ENCODE peak calls at places on chromosomes 16 and 17, in four cellular contexts. C is A549, O is spleen, V is prostate gland. A is an unnamed sample.

GRCh38 chr17:57369509-57369945 is 113.2 kb downstream of the MSI2 start:
- DNase-seq in O (no peak), C (no peak), V (no peak), A (no peak)

GRCh38 chr17:16281351-16281750 is 64.3 kb downstream of the PIGL start:
- DNase-seq in V (no peak), O (no peak), C (no peak), A (no peak)

GRCh38 chr16:73036074-73036826 is 11.7 kb downstream of the ZFHX3 start:
- DNase-seq in V (no peak), C (no peak), O (no peak), A (no peak)

GRCh38 chr16:88529596-88529995 is 40.6 kb upstream of the ZC3H18 start:
- DNase-seq in O (no peak), V (no peak), C (no peak), A (no peak)

GRCh38 chr17:83057397-83057761 is 22.0 kb upstream of the METRNL start:
- DNase-seq in O (no peak), V (no peak), C (no peak), A (peak; percentile 36)

GRCh38 chr16:51636913-51637743 is 486.1 kb upstream of the SALL1 start:
- DNase-seq in O (no peak), C (no peak), V (no peak), A (no peak)

GRCh38 chr16:86494565-86495356 is 15.6 kb upstream of the FOXF1 start:
- DNase-seq in O (peak; percentile 44), V (no peak), C (no peak), A (no peak)

GRCh38 chr17:43645765-43646481 is 15.8 kb downstream of the MEOX1 start:
- DNase-seq in V (no peak), C (no peak), O (peak; percentile 88), A (peak; percentile 67)

GRCh38 chr17:57873261-57874057 is 23.6 kb upstream of the MRPS23 start:
- DNase-seq in C (no peak), O (no peak), V (no peak), A (no peak)

GRCh38 chr17:56319531-56319930 is 166.3 kb downstream of the ANKFN1 start:
- DNase-seq in V (peak; percentile 10), O (no peak), C (peak; percentile 41), A (no peak)

GRCh38 chr17:53032861-53033271 is 789.9 kb upstream of the KIF2B start:
- DNase-seq in V (no peak), O (no peak), C (no peak), A (no peak)

GRCh38 chr17:7436556-7437368 is 1.5 kb downstream of the TMEM102 start:
- DNase-seq in O (peak; percentile 97), C (peak; percentile 87), V (peak; percentile 79), A (peak; percentile 89)

GRCh38 chr17:49971848-49972485 is 3.0 kb downstream of the DLX4 start:
- DNase-seq in O (no peak), V (no peak), C (no peak), A (no peak)

GRCh38 chr17:31679667-31680066 is 179.4 kb downstream of the COPRS start:
- DNase-seq in V (no peak), C (no peak), O (no peak), A (no peak)

GRCh38 chr17:41633498-41634197 is 9.3 kb upstream of the KRT17 start:
- DNase-seq in C (no peak), V (no peak), O (no peak), A (no peak)

GRCh38 chr17:2688351-2689342 is 22.9 kb downstream of the CLUH start:
- DNase-seq in V (no peak), O (peak; percentile 71), C (no peak), A (peak; percentile 53)

GRCh38 chr16:56192971-56193936 is 2.0 kb downstream of the GNAO1 start:
- DNase-seq in O (no peak), V (no peak), C (no peak), A (no peak)

GRCh38 chr17:74051348-74051747 is 152.1 kb upstream of the RPL38 start:
- DNase-seq in V (no peak), C (no peak), O (no peak), A (no peak)

GRCh38 chr16:28537964-28538732 is 626 bp downstream of the NUPR1 start:
- DNase-seq in C (no peak), V (no peak), O (no peak), A (no peak)

GRCh38 chr16:49505556-49505955 is 132.0 kb downstream of the C16orf78 start:
- DNase-seq in C (no peak), O (peak; percentile 46), V (no peak), A (peak; percentile 32)

GRCh38 chr17:47720754-47721533 is 12.1 kb upstream of the TBX21 start:
- DNase-seq in C (no peak), V (peak; percentile 14), O (peak; percentile 74), A (no peak)

GRCh38 chr17:1906622-1907021 is 76.8 kb downstream of the RPA1 start:
- DNase-seq in O (no peak), V (no peak), C (no peak), A (no peak)

GRCh38 chr16:86520317-86521210 is 10.2 kb downstream of the FOXF1 start:
- DNase-seq in O (peak; percentile 50), V (no peak), C (no peak), A (no peak)

GRCh38 chr17:2402517-2402916 is 1.7 kb upstream of the MNT start:
- DNase-seq in C (no peak), O (peak; percentile 81), V (no peak), A (peak; percentile 47)

GRCh38 chr17:59490259-59490658 is 75.2 kb upstream of the DHX40 start:
- DNase-seq in V (no peak), O (no peak), C (no peak), A (no peak)
- H3K27ac ChIP-seq in V (no peak overlapping the region), O (no peak overlapping the region), C (no peak overlapping the region), A (no peak overlapping the region)

GRCh38 chr17:39754958-39755549 is 17.3 kb downstream of the GRB7 start:
- DNase-seq in V (no peak), C (no peak), O (peak; percentile 83), A (no peak)

GRCh38 chr17:39753514-39754160 is 15.9 kb downstream of the GRB7 start:
- DNase-seq in V (peak; percentile 27), C (no peak), O (peak; percentile 95), A (peak; percentile 78)

GRCh38 chr17:39752241-39752831 is 14.6 kb downstream of the GRB7 start:
- DNase-seq in O (peak; percentile 69), C (no peak), V (no peak), A (peak; percentile 44)

GRCh38 chr17:39755550-39756375 is 18.0 kb downstream of the GRB7 start:
- DNase-seq in O (peak; percentile 87), C (no peak), V (no peak), A (peak; percentile 83)

DNA sequence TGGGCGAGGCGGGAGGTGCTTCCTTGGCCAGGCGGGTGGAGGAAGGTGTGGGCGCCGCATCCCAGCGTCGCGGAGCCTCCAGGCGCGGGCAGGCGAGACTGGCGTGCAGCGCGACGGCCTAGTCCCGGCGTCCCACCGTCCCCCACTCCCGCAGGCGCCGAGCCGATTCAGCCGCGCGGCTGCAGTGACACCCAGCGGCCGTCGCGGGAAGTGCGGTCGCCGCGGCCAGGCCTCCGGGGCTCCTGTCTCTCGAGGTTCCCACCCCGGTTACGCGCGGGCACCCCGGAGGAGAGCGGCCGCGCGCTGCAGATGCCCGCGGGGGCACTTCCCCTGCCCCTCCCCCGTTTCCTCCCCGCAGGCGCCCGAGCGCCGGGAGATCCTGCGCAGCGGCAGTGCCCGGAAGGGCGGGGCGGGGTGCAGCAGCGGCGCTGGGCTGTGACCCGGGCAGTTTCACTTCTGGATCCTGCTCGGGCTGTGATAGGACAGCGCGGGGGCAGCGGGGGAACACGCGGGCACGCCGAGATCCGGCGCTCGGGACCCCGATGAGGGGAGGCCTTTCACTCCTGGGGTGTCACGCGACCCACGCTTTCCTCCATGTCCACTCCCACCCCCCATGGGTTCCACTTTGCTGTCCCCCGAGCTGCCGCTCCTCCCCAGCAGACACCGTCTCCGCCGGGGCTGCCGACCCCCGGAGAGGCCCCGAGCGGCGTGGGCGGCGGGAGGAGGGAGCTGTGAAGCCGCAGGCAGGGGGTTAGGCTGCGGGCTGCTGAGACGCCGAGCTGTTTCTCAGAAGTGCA is 16.6 kb downstream of the GRB7 start:
- DNase-seq in O (peak; percentile 100), V (peak; percentile 81), C (peak; percentile 95), A (peak; percentile 97)
- TF ChIP-seq POLR2A in O (peak; percentile 3), V (peak; percentile 74), C (peak; percentile 68), A (peak; percentile 80)

DNA sequence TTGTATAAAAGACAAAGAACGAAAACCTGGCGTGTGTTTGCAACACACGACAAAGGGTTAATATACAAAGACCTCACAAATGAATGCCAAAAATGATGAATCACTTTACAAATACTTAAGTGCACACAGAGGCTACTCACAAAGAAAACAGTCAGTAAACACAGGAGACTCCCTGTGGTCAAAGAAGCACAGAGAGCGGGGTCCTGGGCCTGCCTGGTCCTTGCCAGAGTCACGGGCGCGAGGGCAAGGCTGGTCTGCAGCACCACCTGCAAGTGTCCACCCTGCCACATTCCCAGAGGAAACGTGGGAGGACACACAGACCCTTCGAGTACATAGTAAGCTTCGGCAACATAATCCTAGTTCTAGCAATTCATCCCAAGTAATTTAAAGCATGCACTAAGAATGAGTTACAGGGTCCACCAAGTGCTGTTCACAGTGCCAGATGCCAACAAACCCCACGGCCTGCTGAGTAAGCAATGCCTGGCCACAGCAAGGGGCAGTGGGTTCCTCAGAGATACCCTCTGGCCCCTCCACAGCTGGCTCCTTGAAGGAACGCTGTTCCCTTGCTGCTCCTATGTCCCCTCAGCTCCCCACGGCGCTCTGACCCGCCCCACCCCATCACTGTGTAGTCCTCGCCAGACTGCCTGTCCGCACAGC is 24.6 kb upstream of the FAAP100 start:
- DNase-seq in C (peak; percentile 99), V (no peak), O (no peak), A (no peak)
- TF ChIP-seq CTCF in C (peak; percentile 13), V (no peak), O (no peak), A (no peak)

GRCh38 chr16:23682181-23682580 is 3.5 kb downstream of the PLK1 start:
- DNase-seq in V (no peak), C (no peak), O (no peak), A (no peak)

GRCh38 chr16:23678430-23679273 is at the start of gene PLK1:
- DNase-seq in V (peak; percentile 68), C (peak; percentile 96), O (peak; percentile 92), A (peak; percentile 89)

GRCh38 chr16:23679274-23679985 is 741 bp downstream of the PLK1 start:
- DNase-seq in V (no peak), O (peak; percentile 80), C (peak; percentile 80), A (peak; percentile 51)

GRCh38 chr16:23676924-23677480 is 1.7 kb upstream of the PLK1 start:
- DNase-seq in O (no peak), V (no peak), C (no peak), A (no peak)

DNA sequence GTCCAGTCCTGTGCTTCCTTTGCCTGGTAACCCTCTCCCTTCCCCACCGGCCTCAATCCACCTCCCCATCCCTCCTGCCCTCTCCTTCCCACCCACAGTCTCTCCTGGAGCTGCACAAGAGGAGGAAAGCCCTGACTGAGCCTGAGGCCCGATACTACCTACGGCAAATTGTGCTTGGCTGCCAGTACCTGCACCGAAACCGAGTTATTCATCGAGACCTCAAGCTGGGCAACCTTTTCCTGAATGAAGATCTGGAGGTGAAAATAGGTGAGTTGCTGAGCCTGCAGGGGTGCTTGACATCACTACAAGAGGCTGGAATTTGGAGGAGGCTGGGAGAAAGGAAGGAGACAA is 1.3 kb downstream of the PLK1 start:
- DNase-seq in O (no peak), C (no peak), V (no peak), A (no peak)
- H3K27ac ChIP-seq in O (no peak overlapping the region), C (peak overlapping the region; percentile 80), V (no peak overlapping the region), A (no peak overlapping the region)